ENCODE peak calls at places on chromosomes 4 and X, in six cellular contexts. K, B, J, C, L and T are unnamed samples.
A peak's percentile ranks its signal among the peaks of the same experiment; 100 is the strongest.

GRCh38 chrX:51866156-51866555 is 27.3 kb upstream of the MAGED1 start:
- DNase-seq in C (no peak), K (no peak), B (no peak), J (no peak), L (no peak), T (no peak)

GRCh38 chrX:54640721-54641120 is 110.7 kb downstream of the GNL3L start:
- DNase-seq in L (no peak), B (no peak), C (no peak), J (no peak), K (no peak), T (no peak)

GRCh38 chrX:350534-351321 is 32.1 kb upstream of the GTPBP6 start:
- DNase-seq in C (no peak), L (no peak), B (no peak), K (peak; percentile 6), J (no peak), T (peak; percentile 71)

GRCh38 chr4:169861592-169861991 is 103.8 kb upstream of the HPF1 start:
- DNase-seq in L (no peak), C (no peak), B (no peak), K (no peak), J (no peak), T (no peak)

GRCh38 chr4:68316193-68316969 is 33.5 kb downstream of the YTHDC1 start:
- DNase-seq in B (no peak), C (no peak), J (no peak), K (no peak), L (no peak), T (no peak)

GRCh38 chr4:55509272-55509671 is 37.4 kb downstream of the CLOCK start:
- DNase-seq in B (no peak), K (no peak), L (no peak), C (no peak), J (no peak), T (no peak)

GRCh38 chr4:71553605-71554004 is 214.8 kb downstream of the SLC4A4 start:
- DNase-seq in L (peak; percentile 51), B (no peak), K (no peak), C (no peak), J (no peak), T (no peak)

GRCh38 chr4:182846041-182846440 is 71.1 kb downstream of the DCTD start:
- DNase-seq in C (no peak), J (no peak), K (no peak), L (no peak), B (no peak), T (no peak)

GRCh38 chrX:38311743-38312142 is 15.6 kb downstream of the RPGR start:
- DNase-seq in L (no peak), C (no peak), B (no peak), J (no peak), K (no peak), T (no peak)

GRCh38 chrX:103356023-103356798 is at the start of gene TCEAL9:
- DNase-seq in J (peak; percentile 26), B (peak; percentile 54), C (no peak), K (peak; percentile 0), L (peak; percentile 78), T (peak; percentile 70)

GRCh38 chr4:80452055-80452454 is 116.5 kb downstream of the CFAP299 start:
- DNase-seq in L (no peak), B (no peak), C (no peak), J (no peak), K (no peak), T (no peak)

GRCh38 chrX:38999099-38999498 is 197.8 kb downstream of the MID1IP1 start:
- DNase-seq in L (no peak), B (no peak), K (no peak), C (no peak), J (no peak), T (no peak)

GRCh38 chr4:70838972-70839536 is 636 bp downstream of the GRSF1 start:
- DNase-seq in L (peak; percentile 57), K (peak; percentile 20), J (peak; percentile 39), C (no peak), B (peak; percentile 61), T (peak; percentile 91)

GRCh38 chr4:184232212-184232611 is 14.5 kb upstream of the ENPP6 start:
- DNase-seq in C (no peak), L (no peak), J (no peak), K (no peak), B (no peak), T (no peak)

GRCh38 chr4:5635826-5636196 is 72.5 kb downstream of the EVC2 start:
- DNase-seq in K (no peak), B (no peak), J (no peak), L (no peak), C (no peak), T (no peak)

GRCh38 chrX:53223955-53224859 is 800 bp downstream of the KDM5C start:
- DNase-seq in J (peak; percentile 11), K (no peak), C (no peak), L (no peak), B (no peak), T (peak; percentile 72)

GRCh38 chr4:119543187-119543586 is 85.4 kb downstream of the PDE5A start:
- DNase-seq in B (no peak), K (no peak), L (no peak), C (no peak), J (no peak), T (no peak)

GRCh38 chrX:128458888-128459287 is 406.7 kb upstream of the ACTRT1 start:
- DNase-seq in C (no peak), B (no peak), L (peak; percentile 21), K (no peak), J (no peak), T (no peak)

GRCh38 chr4:182126567-182126966 is 116.6 kb upstream of the TENM3 start:
- DNase-seq in B (no peak), K (no peak), L (no peak), J (no peak), C (no peak), T (no peak)

GRCh38 chr4:108359130-108359709 is 190.5 kb upstream of the LEF1 start:
- DNase-seq in C (no peak), L (no peak), B (no peak), K (no peak), J (no peak), T (no peak)

GRCh38 chr4:37715889-37716402 is 29.8 kb upstream of the RELL1 start:
- DNase-seq in K (no peak), B (no peak), J (no peak), L (no peak), C (no peak), T (no peak)